ENCODE peak calls at places on chromosomes 6 and 20, in ten cellular contexts. O is stimulated activated CD4-positive, alpha-beta T cell treated with anti-CD3 and anti-CD28 coated beads, Interleukin-1b, Interleukin-23, amount 100 ng/mL, for 1 hour; J is nephron progenitor cell; A is psoas muscle; E is GM23338; F is ELR; K is NCI-H1417; G is GM06990; X is putamen; S is SJSA1. M is an unnamed sample.

GRCh38 chr6:136166815-136167214 is 83.3 kb downstream of the MTFR2 start:
- DNase-seq in X (no peak), O (no peak), F (no peak), A (no peak), K (no peak), G (no peak), E (no peak), J (no peak), S (no peak), M (no peak)

GRCh38 chr20:38109025-38109541 is 56.0 kb downstream of the TGM2 start:
- DNase-seq in S (peak), O (no peak), E (no peak), K (no peak), A (peak), F (no peak), J (no peak), G (no peak), X (no peak), M (peak)

GRCh38 chr6:136812174-136812573 is 10.2 kb upstream of the PEX7 start:
- DNase-seq in S (no peak), K (no peak), A (no peak), O (no peak), E (no peak), X (no peak), F (no peak), G (no peak), J (no peak), M (no peak)

GRCh38 chr20:63498950-63499332 is at the start of gene EEF1A2:
- DNase-seq in O (no peak), A (peak), X (peak), J (peak), K (peak), F (peak), E (no peak), S (no peak), G (no peak), M (peak)

GRCh38 chr6:68572975-68573374 is 62.1 kb upstream of the ADGRB3 start:
- DNase-seq in K (no peak), F (no peak), S (no peak), X (no peak), E (no peak), A (no peak), J (no peak), O (no peak), G (no peak), M (no peak)

GRCh38 chr6:34381086-34381485 is 11.4 kb downstream of the NUDT3 start:
- DNase-seq in J (no peak), F (peak), K (no peak), G (no peak), S (no peak), X (peak), A (no peak), O (no peak), E (no peak), M (no peak)

GRCh38 chr6:66478705-66479104 is 771.7 kb upstream of the EYS start:
- DNase-seq in K (no peak), S (no peak), G (no peak), O (no peak), J (no peak), E (no peak), X (no peak), F (no peak), A (no peak), M (no peak)

GRCh38 chr6:26300359-26300758 is 64.6 kb upstream of the BTN3A2 start:
- DNase-seq in A (no peak), E (no peak), J (no peak), X (no peak), G (no peak), K (no peak), S (no peak), O (no peak), F (no peak), M (no peak)

GRCh38 chr6:62775427-62776022 is 435.7 kb upstream of the FKBP1C start:
- DNase-seq in J (no peak), A (no peak), G (no peak), X (peak), O (no peak), F (peak), K (no peak), E (peak), S (no peak), M (no peak)

GRCh38 chr6:98352348-98352747 is 482.0 kb upstream of the POU3F2 start:
- DNase-seq in K (no peak), A (no peak), X (no peak), F (no peak), O (no peak), G (no peak), E (no peak), J (no peak), S (no peak), M (no peak)

GRCh38 chr6:12709116-12709515 is 7.5 kb upstream of the PHACTR1 start:
- DNase-seq in F (peak), A (no peak), K (no peak), O (no peak), G (no peak), X (no peak), E (no peak), J (no peak), S (no peak), M (no peak)

GRCh38 chr6:72348926-72349325 is 272.9 kb upstream of the KCNQ5 start:
- DNase-seq in E (no peak), F (peak), K (no peak), J (no peak), S (no peak), O (no peak), G (no peak), X (no peak), A (no peak), M (no peak)

GRCh38 chr6:165574770-165575549 is 88.1 kb downstream of the PDE10A start:
- DNase-seq in S (no peak), G (no peak), E (no peak), O (no peak), F (no peak), K (no peak), J (no peak), A (no peak), X (no peak), M (no peak)

GRCh38 chr20:24506696-24507095 is 37.3 kb downstream of the SYNDIG1 start:
- DNase-seq in G (no peak), E (no peak), S (peak), K (no peak), F (no peak), J (no peak), X (no peak), O (no peak), A (no peak), M (no peak)

GRCh38 chr6:116560130-116560529 is 6.6 kb downstream of the CALHM4 start:
- DNase-seq in O (no peak), E (no peak), J (no peak), F (no peak), K (no peak), X (no peak), G (no peak), A (no peak), S (no peak), M (no peak)

GRCh38 chr6:63340351-63340750 is 20.6 kb upstream of the LGSN start:
- DNase-seq in O (no peak), K (no peak), G (no peak), X (no peak), S (no peak), E (no peak), J (no peak), A (no peak), F (no peak), M (no peak)

GRCh38 chr20:62178316-62179161 is 4.3 kb upstream of the MTG2 start:
- DNase-seq in K (no peak), S (no peak), X (no peak), O (no peak), G (no peak), A (no peak), J (no peak), F (no peak), E (no peak), M (no peak)

GRCh38 chr20:62716198-62716940 is 7.7 kb downstream of the NTSR1 start:
- DNase-seq in K (no peak), G (no peak), A (no peak), E (no peak), X (no peak), S (no peak), J (no peak), O (no peak), F (peak), M (no peak)

GRCh38 chr6:83384751-83385150 is 46.1 kb downstream of the ME1 start:
- DNase-seq in K (no peak), A (no peak), G (no peak), O (no peak), S (no peak), J (no peak), F (no peak), E (no peak), X (no peak), M (no peak)

GRCh38 chr6:148528292-148528691 is 185.7 kb downstream of the SASH1 start:
- DNase-seq in O (no peak), G (no peak), J (no peak), E (peak), X (no peak), K (no peak), S (no peak), A (no peak), F (peak), M (no peak)

GRCh38 chr6:79694623-79695311 is 63.6 kb downstream of the SH3BGRL2 start:
- DNase-seq in X (no peak), A (no peak), K (no peak), G (no peak), F (no peak), E (peak), S (no peak), J (no peak), O (no peak), M (no peak)

GRCh38 chr6:46652603-46653438 is at the start of the genes CYP39A1 and SLC25A27:
- DNase-seq in G (peak), K (peak), O (peak), F (peak), J (peak), X (peak), S (peak), A (peak), E (peak), M (peak)